ENCODE peak calls at places on chromosomes 4 and X, in nine cellular contexts. One of them, this sample, is unnamed. For H3K4me1, the result is how much of the 10 kb centered on the place peaks cover.

GRCh38 chr4:87093443-87094123 is 126.8 kb downstream of the KLHL8 start:
- DNase-seq in fibroblast of lung: peak
- DNase-seq in endothelial cell of umbilical vein: peak
- DNase-seq in H9: peak
- DNase-seq in HepG2: peak
- DNase-seq in OCI-LY7: peak
- DNase-seq in neural progenitor cell: peak
- DNase-seq in PC-3: peak
- DNase-seq in MM.1S: peak
- DNase-seq in this sample: peak

GRCh38 chrX:42746606-42747005 is 31.4 kb downstream of the PPP1R2C start:
- DNase-seq in H9: no peak
- DNase-seq in OCI-LY7: no peak
- DNase-seq in HepG2: no peak
- DNase-seq in fibroblast of lung: peak
- DNase-seq in PC-3: no peak
- DNase-seq in neural progenitor cell: no peak
- DNase-seq in MM.1S: no peak
- DNase-seq in endothelial cell of umbilical vein: peak
- DNase-seq in this sample: peak

GRCh38 chr4:187777954-187778353 is 217.6 kb upstream of the ZFP42 start:
- DNase-seq in fibroblast of lung: no peak
- DNase-seq in OCI-LY7: no peak
- DNase-seq in neural progenitor cell: no peak
- DNase-seq in HepG2: no peak
- DNase-seq in H9: no peak
- DNase-seq in MM.1S: no peak
- DNase-seq in endothelial cell of umbilical vein: no peak
- DNase-seq in PC-3: no peak
- DNase-seq in this sample: no peak

GRCh38 chr4:155434904-155435303 is 58.1 kb upstream of the MAP9 start:
- DNase-seq in neural progenitor cell: no peak
- DNase-seq in fibroblast of lung: no peak
- DNase-seq in HepG2: no peak
- DNase-seq in OCI-LY7: no peak
- DNase-seq in PC-3: no peak
- DNase-seq in MM.1S: no peak
- DNase-seq in H9: no peak
- DNase-seq in endothelial cell of umbilical vein: no peak
- DNase-seq in this sample: no peak

GRCh38 chrX:67545772-67546495 is 2.1 kb downstream of the AR start:
- DNase-seq in PC-3: no peak
- DNase-seq in MM.1S: no peak
- DNase-seq in OCI-LY7: no peak
- DNase-seq in HepG2: no peak
- DNase-seq in H9: peak
- DNase-seq in endothelial cell of umbilical vein: peak
- DNase-seq in fibroblast of lung: peak
- DNase-seq in neural progenitor cell: peak
- DNase-seq in this sample: peak

GRCh38 chr4:69800599-69800998 is 40.2 kb upstream of the SULT1B1 start:
- DNase-seq in neural progenitor cell: no peak
- DNase-seq in fibroblast of lung: peak
- DNase-seq in HepG2: no peak
- DNase-seq in OCI-LY7: no peak
- DNase-seq in MM.1S: no peak
- DNase-seq in PC-3: peak
- DNase-seq in endothelial cell of umbilical vein: peak
- DNase-seq in H9: no peak
- DNase-seq in this sample: no peak

GRCh38 chrX:46865281-46865680 is 28.4 kb downstream of the RP2 start:
- DNase-seq in HepG2: peak
- DNase-seq in OCI-LY7: no peak
- DNase-seq in neural progenitor cell: no peak
- DNase-seq in endothelial cell of umbilical vein: peak
- DNase-seq in PC-3: peak
- DNase-seq in fibroblast of lung: peak
- DNase-seq in MM.1S: no peak
- DNase-seq in H9: no peak
- DNase-seq in this sample: no peak

GRCh38 chr4:152342293-152342692 is 193.6 kb downstream of the FBXW7 start:
- DNase-seq in MM.1S: no peak
- DNase-seq in neural progenitor cell: no peak
- DNase-seq in endothelial cell of umbilical vein: no peak
- DNase-seq in fibroblast of lung: peak
- DNase-seq in PC-3: peak
- DNase-seq in OCI-LY7: no peak
- DNase-seq in HepG2: peak
- DNase-seq in H9: no peak
- DNase-seq in this sample: no peak

GRCh38 chrX:130799393-130799792 is 103.6 kb downstream of the ENOX2 start:
- DNase-seq in fibroblast of lung: peak
- DNase-seq in neural progenitor cell: no peak
- DNase-seq in PC-3: peak
- DNase-seq in H9: no peak
- DNase-seq in HepG2: no peak
- DNase-seq in OCI-LY7: no peak
- DNase-seq in endothelial cell of umbilical vein: peak
- DNase-seq in MM.1S: no peak
- DNase-seq in this sample: no peak

GRCh38 chr4:71270901-71271300 is 67.9 kb upstream of the SLC4A4 start:
- DNase-seq in MM.1S: no peak
- DNase-seq in H9: peak
- DNase-seq in PC-3: peak
- DNase-seq in fibroblast of lung: no peak
- DNase-seq in neural progenitor cell: peak
- DNase-seq in HepG2: peak
- DNase-seq in endothelial cell of umbilical vein: peak
- DNase-seq in OCI-LY7: peak
- DNase-seq in this sample: peak
- TF ChIP-seq CTCF in MM.1S: peak
- TF ChIP-seq CTCF in H9: peak
- TF ChIP-seq CTCF in PC-3: peak
- TF ChIP-seq CTCF in fibroblast of lung: peak
- TF ChIP-seq CTCF in neural progenitor cell: peak
- TF ChIP-seq CTCF in HepG2: peak
- TF ChIP-seq CTCF in endothelial cell of umbilical vein: peak
- TF ChIP-seq CTCF in OCI-LY7: peak
- TF ChIP-seq CTCF in this sample: peak

GRCh38 chrX:65985922-65986588 is 53.8 kb downstream of the VSIG4 start:
- DNase-seq in OCI-LY7: peak
- DNase-seq in H9: peak
- DNase-seq in MM.1S: peak
- DNase-seq in PC-3: peak
- DNase-seq in HepG2: peak
- DNase-seq in fibroblast of lung: peak
- DNase-seq in neural progenitor cell: peak
- DNase-seq in endothelial cell of umbilical vein: peak
- DNase-seq in this sample: peak
- H2AFZ ChIP-seq in OCI-LY7: no peak
- H2AFZ ChIP-seq in H9: peak
- H2AFZ ChIP-seq in MM.1S: no peak
- H2AFZ ChIP-seq in PC-3: peak
- H2AFZ ChIP-seq in HepG2: no peak
- H2AFZ ChIP-seq in fibroblast of lung: no peak
- H2AFZ ChIP-seq in neural progenitor cell: peak
- H2AFZ ChIP-seq in endothelial cell of umbilical vein: no peak
- H2AFZ ChIP-seq in this sample: no peak

GRCh38 chr4:8534601-8535000 is 45.6 kb upstream of the GPR78 start:
- DNase-seq in H9: no peak
- DNase-seq in PC-3: no peak
- DNase-seq in fibroblast of lung: no peak
- DNase-seq in neural progenitor cell: no peak
- DNase-seq in endothelial cell of umbilical vein: peak
- DNase-seq in MM.1S: no peak
- DNase-seq in HepG2: no peak
- DNase-seq in OCI-LY7: no peak
- DNase-seq in this sample: no peak
- H3K4me1 ChIP-seq in H9: under half
- H3K4me1 ChIP-seq in PC-3: half or more
- H3K4me1 ChIP-seq in fibroblast of lung: under half
- H3K4me1 ChIP-seq in neural progenitor cell: under half
- H3K4me1 ChIP-seq in endothelial cell of umbilical vein: under half
- H3K4me1 ChIP-seq in MM.1S: under half
- H3K4me1 ChIP-seq in HepG2: under half
- H3K4me1 ChIP-seq in OCI-LY7: under half
- H3K4me1 ChIP-seq in this sample: under half

GRCh38 chr4:132866616-132867015 is 282.5 kb upstream of the PCDH10 start:
- DNase-seq in neural progenitor cell: no peak
- DNase-seq in endothelial cell of umbilical vein: no peak
- DNase-seq in PC-3: no peak
- DNase-seq in HepG2: no peak
- DNase-seq in H9: no peak
- DNase-seq in OCI-LY7: no peak
- DNase-seq in MM.1S: no peak
- DNase-seq in fibroblast of lung: no peak
- DNase-seq in this sample: no peak
- TF ChIP-seq CTCF in neural progenitor cell: no peak
- TF ChIP-seq CTCF in endothelial cell of umbilical vein: no peak
- TF ChIP-seq CTCF in PC-3: no peak
- TF ChIP-seq CTCF in HepG2: no peak
- TF ChIP-seq CTCF in H9: no peak
- TF ChIP-seq CTCF in OCI-LY7: no peak
- TF ChIP-seq CTCF in MM.1S: no peak
- TF ChIP-seq CTCF in fibroblast of lung: no peak
- TF ChIP-seq CTCF in this sample: no peak